ENCODE peak calls at places on chromosomes 13 and 19, in ten cellular contexts. X, B, C, K, W, Y, V, P, I and N are unnamed samples.

GRCh38 chr13:95540848-95541247 is 11.7 kb upstream of the CLDN10 start:
- DNase-seq in I (no peak), Y (no peak), P (no peak), B (no peak), C (no peak), X (no peak), K (no peak), V (no peak), W (no peak), N (no peak)

GRCh38 chr19:5308471-5309437 is 31.9 kb downstream of the PTPRS start:
- DNase-seq in V (no peak), I (no peak), B (no peak), C (peak), X (peak), P (peak), Y (peak), W (no peak), K (no peak), N (no peak)

GRCh38 chr13:30151398-30151797 is 156.0 kb downstream of the KATNAL1 start:
- DNase-seq in C (no peak), K (no peak), B (no peak), V (peak), P (no peak), I (no peak), X (no peak), Y (no peak), W (no peak), N (no peak)

GRCh38 chr19:56087647-56088346 is 33.3 kb downstream of the ZNF787 start:
- DNase-seq in P (no peak), Y (no peak), K (no peak), C (no peak), B (no peak), W (no peak), I (no peak), V (no peak), X (no peak), N (no peak)

GRCh38 chr13:104320446-104320845 is 1254.2 kb upstream of the SLC10A2 start:
- DNase-seq in C (peak), B (no peak), W (no peak), P (no peak), I (no peak), K (no peak), X (no peak), Y (no peak), V (no peak), N (no peak)

GRCh38 chr13:27194895-27195764 is 23.5 kb upstream of the USP12 start:
- DNase-seq in K (peak), P (no peak), C (peak), Y (peak), V (peak), X (no peak), B (peak), I (no peak), W (no peak), N (no peak)

GRCh38 chr13:107407074-107407473 is 808.3 kb downstream of the LIG4 start:
- DNase-seq in C (no peak), P (no peak), K (no peak), V (no peak), Y (no peak), W (no peak), X (no peak), I (no peak), B (no peak), N (no peak)

GRCh38 chr13:113328851-113329250 is 31.8 kb downstream of the LAMP1 start:
- DNase-seq in B (no peak), V (no peak), P (no peak), X (no peak), K (no peak), I (no peak), W (no peak), C (no peak), Y (no peak), N (no peak)

GRCh38 chr13:102812616-102813287 is 13.8 kb downstream of the BIVM start:
- DNase-seq in I (no peak), P (no peak), X (no peak), Y (no peak), V (no peak), K (no peak), C (peak), W (no peak), B (no peak), N (no peak)

GRCh38 chr19:49859838-49860715 is 7.3 kb downstream of the PNKP start:
- DNase-seq in K (peak), W (no peak), C (no peak), X (no peak), V (no peak), Y (no peak), B (no peak), I (peak), P (no peak), N (no peak)

GRCh38 chr19:33998739-33999345 is 173.5 kb upstream of the LSM14A start:
- DNase-seq in Y (peak), X (no peak), I (no peak), V (no peak), W (no peak), B (no peak), K (no peak), C (no peak), P (no peak), N (no peak)

GRCh38 chr19:7637374-7638256 is 705 bp downstream of the STXBP2 start:
- DNase-seq in X (no peak), C (no peak), P (peak), K (no peak), V (peak), W (no peak), Y (peak), B (peak), I (peak), N (no peak)

GRCh38 chr19:24002256-24002945 is 84.6 kb upstream of the ZNF254 start:
- DNase-seq in Y (no peak), I (no peak), B (no peak), W (no peak), K (no peak), V (no peak), C (no peak), X (no peak), P (no peak), N (no peak)

GRCh38 chr19:6236310-6237291 is 43.2 kb downstream of the MLLT1 start:
- DNase-seq in C (no peak), P (peak), V (no peak), I (no peak), W (no peak), K (peak), X (no peak), Y (peak), B (peak), N (no peak)

GRCh38 chr13:98845726-98846125 is 93.3 kb upstream of the SLC15A1 start:
- DNase-seq in X (no peak), I (no peak), K (no peak), W (no peak), Y (no peak), C (no peak), B (no peak), V (no peak), P (no peak), N (no peak)

GRCh38 chr19:19321143-19321577 is 531 bp downstream of the MAU2 start:
- DNase-seq in X (no peak), P (no peak), B (no peak), W (no peak), K (no peak), I (no peak), C (no peak), V (peak), Y (peak), N (no peak)

GRCh38 chr13:90835826-90836225 is 511.7 kb upstream of the MIR17HG start:
- DNase-seq in I (no peak), X (no peak), C (no peak), B (no peak), K (no peak), Y (no peak), V (no peak), P (no peak), W (no peak), N (no peak)

GRCh38 chr19:49553451-49554271 is 25.9 kb downstream of the RCN3 start:
- DNase-seq in W (no peak), P (peak), I (no peak), X (no peak), Y (peak), C (peak), K (peak), V (peak), B (no peak), N (no peak)

GRCh38 chr19:50735869-50736268 is 12.7 kb downstream of the CLEC11A start:
- DNase-seq in X (no peak), B (no peak), C (no peak), Y (no peak), K (no peak), W (no peak), V (no peak), I (no peak), P (no peak), N (no peak)

GRCh38 chr19:45217193-45217956 is 27.8 kb downstream of the EXOC3L2 start:
- DNase-seq in K (no peak), W (no peak), X (no peak), P (no peak), C (no peak), V (no peak), I (no peak), B (no peak), Y (no peak), N (no peak)

GRCh38 chr19:43651758-43652545 is 12.3 kb upstream of the CADM4 start:
- DNase-seq in K (peak), X (no peak), V (peak), B (peak), P (peak), C (peak), Y (peak), I (peak), W (no peak), N (peak)

GRCh38 chr19:27971869-27972268 is 1241.1 kb downstream of the UQCRFS1 start:
- DNase-seq in X (no peak), V (no peak), Y (no peak), W (no peak), P (no peak), B (no peak), I (no peak), C (no peak), K (no peak), N (no peak)

GRCh38 chr19:42023943-42024260 is 29.9 kb upstream of the ATP1A3 start:
- DNase-seq in V (no peak), P (no peak), X (no peak), Y (no peak), B (no peak), I (no peak), C (no peak), W (no peak), K (no peak), N (no peak)
- TF ChIP-seq CTCF in V (no peak), P (no peak), X (no peak), Y (peak), B (no peak), I (no peak), C (no peak), W (no peak), K (no peak), N (no peak)

DNA sequence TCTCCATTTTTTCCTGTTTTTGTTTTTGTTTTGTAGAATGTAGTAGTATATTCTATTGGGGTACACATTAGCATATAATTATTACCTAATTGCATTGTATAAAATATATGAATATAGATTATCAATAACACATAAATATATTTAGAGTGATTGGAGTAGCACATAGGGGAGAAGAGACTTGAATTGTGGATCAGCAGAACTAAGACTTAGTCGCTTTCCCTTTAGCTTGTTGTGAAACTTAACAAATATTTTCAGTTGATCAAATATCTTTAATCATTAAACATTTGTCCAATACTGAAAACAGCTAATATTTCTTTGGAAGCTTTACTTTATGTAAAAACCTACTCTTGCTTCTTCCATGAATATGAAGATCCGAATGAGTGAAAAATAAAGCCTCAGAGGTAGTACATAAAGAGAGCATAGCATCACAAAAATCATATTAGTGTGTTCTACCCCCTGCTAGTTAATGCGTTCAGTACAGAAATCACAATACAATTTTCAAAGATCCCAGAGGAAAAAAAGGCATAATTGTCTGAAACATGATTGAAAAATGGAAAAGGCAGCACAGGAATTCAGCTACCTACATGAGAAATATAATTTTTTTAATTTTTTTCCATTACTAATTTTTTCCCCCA is 1348.1 kb upstream of the PRR20A start:
- DNase-seq in P (no peak), I (no peak), C (no peak), W (no peak), B (no peak), K (no peak), V (no peak), X (no peak), Y (no peak), N (no peak)
- TF ChIP-seq CTCF in P (no peak), I (no peak), C (no peak), W (no peak), B (no peak), K (no peak), V (no peak), X (no peak), Y (no peak), N (no peak)

DNA sequence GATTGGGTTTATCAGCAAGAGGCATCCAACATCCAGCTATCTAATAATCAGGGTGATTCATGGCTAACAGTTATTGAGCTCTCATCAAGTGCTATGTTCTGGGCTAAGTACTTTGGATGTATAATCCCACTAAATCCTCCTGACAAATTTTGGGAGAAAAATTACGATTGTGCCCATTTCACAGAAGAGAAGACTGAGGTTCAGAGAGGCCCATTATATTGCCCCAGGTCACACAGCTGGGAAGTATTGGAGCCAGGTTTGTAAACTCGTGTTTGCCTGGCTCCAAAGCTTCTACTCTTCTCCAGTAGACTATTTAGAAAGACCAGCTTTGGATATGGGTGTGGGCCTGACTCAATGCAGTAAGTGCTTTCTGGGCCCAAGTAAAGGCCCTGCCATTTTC is 20.9 kb upstream of the CALM3 start:
- DNase-seq in Y (no peak), B (no peak), C (no peak), V (no peak), I (no peak), P (no peak), W (no peak), K (no peak), X (no peak), N (no peak)
- TF ChIP-seq CTCF in Y (no peak), B (no peak), C (no peak), V (no peak), I (no peak), P (no peak), W (no peak), K (no peak), X (no peak), N (no peak)

GRCh38 chr13:20209937-20210336 is 17.2 kb upstream of the GJB2 start:
- DNase-seq in C (no peak), Y (no peak), P (no peak), V (no peak), W (no peak), I (no peak), X (no peak), K (no peak), B (no peak), N (no peak)

GRCh38 chr13:20206836-20207235 is 14.1 kb upstream of the GJB2 start:
- DNase-seq in K (no peak), Y (no peak), I (no peak), C (no peak), X (no peak), V (no peak), W (no peak), P (no peak), B (no peak), N (no peak)

DNA sequence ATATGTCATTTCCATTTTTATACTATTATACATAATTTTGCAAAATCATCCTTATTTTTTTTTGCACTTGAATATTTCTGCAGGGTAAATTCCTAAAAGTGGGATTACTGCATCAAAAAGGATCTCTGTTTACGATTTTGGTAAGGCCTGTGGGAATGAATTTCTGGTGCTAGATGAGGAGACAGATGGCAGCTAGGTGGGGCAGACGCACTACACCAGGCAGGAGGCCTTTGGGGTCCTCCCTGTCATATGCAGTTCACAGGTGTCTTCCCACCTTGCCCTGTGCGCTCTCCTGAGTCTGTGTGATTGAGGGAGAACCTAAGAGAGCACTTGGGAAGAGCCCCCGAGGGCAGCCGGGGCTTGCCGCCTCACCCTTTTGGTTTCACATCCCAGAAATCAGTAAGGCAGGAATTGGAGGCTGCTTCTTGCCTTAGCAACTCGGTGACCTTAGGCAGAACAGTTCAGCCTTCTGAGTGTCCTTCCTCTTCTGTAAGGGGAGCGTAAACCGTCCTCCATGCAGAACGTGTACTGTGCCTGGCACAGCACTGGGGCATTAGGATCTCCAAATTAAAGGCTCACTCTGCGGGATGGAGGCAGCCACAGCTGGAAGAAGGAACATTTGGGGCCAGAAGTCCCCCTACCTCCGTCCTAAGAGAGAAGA is 13.5 kb upstream of the GJB2 start:
- DNase-seq in X (no peak), V (no peak), I (no peak), P (no peak), B (no peak), W (no peak), K (no peak), C (no peak), Y (no peak), N (no peak)
- TF ChIP-seq CTCF in X (no peak), V (no peak), I (no peak), P (no peak), B (no peak), W (no peak), K (no peak), C (no peak), Y (no peak), N (no peak)

DNA sequence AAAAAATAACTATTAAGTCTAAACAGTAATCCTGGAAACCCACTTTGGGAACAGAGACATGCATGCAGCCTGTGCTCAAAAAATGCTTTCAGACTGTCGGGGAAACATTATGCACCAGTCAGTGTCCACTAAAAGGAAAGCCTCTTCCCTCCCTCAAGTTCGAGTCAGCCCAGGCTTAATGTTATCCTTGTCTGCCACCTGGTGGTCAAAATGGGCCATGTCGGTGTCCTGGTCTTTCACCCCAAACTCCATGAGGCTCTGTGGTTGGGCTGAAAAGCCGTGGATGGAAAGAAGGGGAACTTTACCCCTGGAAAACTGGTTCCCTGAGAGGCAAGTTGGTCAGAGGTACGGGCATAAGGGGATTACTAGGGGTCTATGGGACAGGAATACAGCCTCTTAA is 88.4 kb upstream of the ZNF492 start:
- DNase-seq in B (no peak), Y (peak), I (peak), C (no peak), X (peak), P (no peak), V (peak), W (no peak), K (no peak), N (no peak)
- TF ChIP-seq CTCF in B (no peak), Y (no peak), I (peak), C (no peak), X (peak), P (no peak), V (peak), W (peak), K (peak), N (peak)

GRCh38 chr19:1650627-1651009 is 1.8 kb downstream of the TCF3 start:
- DNase-seq in I (no peak), K (no peak), P (no peak), V (peak), X (no peak), C (peak), Y (no peak), B (no peak), W (no peak), N (no peak)
- TF ChIP-seq CTCF in I (no peak), K (no peak), P (no peak), V (no peak), X (no peak), C (peak), Y (no peak), B (no peak), W (peak), N (peak)